ENCODE peak calls at places on chromosome 14, in seven cellular contexts. I is GM13976; R is CD8-positive, alpha-beta T cell; C is psoas muscle; K is HFF-Myc; S is PC-9; W is fibroblast of pulmonary artery. M is an unnamed sample.
A peak's percentile ranks its signal among the peaks of the same experiment; 100 is the strongest.

GRCh38 chr14:75050852-75051555 is at the start of gene MLH3:
- DNase-seq in I (peak; percentile 91), R (peak; percentile 74), C (peak; percentile 93), K (no peak), S (peak; percentile 79), W (peak; percentile 82), M (no peak)

GRCh38 chr14:58298477-58298879 is at the start of gene ARID4A:
- DNase-seq in I (no peak), R (peak; percentile 76), C (peak; percentile 89), K (no peak), S (no peak), W (no peak), M (no peak)

GRCh38 chr14:104247336-104248202 is 109.2 kb downstream of the KIF26A start:
- DNase-seq in I (no peak), R (no peak), C (no peak), K (no peak), S (no peak), W (no peak), M (no peak)

GRCh38 chr14:78758333-78758732 is 588.2 kb downstream of the NRXN3 start:
- DNase-seq in I (peak; percentile 25), R (no peak), C (no peak), K (no peak), S (no peak), W (peak; percentile 17), M (no peak)

GRCh38 chr14:104792101-104792884 is 3.3 kb downstream of the AKT1 start:
- DNase-seq in I (no peak), R (no peak), C (peak; percentile 78), K (no peak), S (no peak), W (no peak), M (no peak)

GRCh38 chr14:103613517-103613916 is 15.5 kb upstream of the KLC1 start:
- DNase-seq in I (no peak), R (no peak), C (no peak), K (no peak), S (peak; percentile 73), W (peak; percentile 36), M (no peak)

GRCh38 chr14:39023939-39024871 is 78.8 kb downstream of the SEC23A start:
- DNase-seq in I (no peak), R (no peak), C (no peak), K (no peak), S (no peak), W (no peak), M (no peak)

GRCh38 chr14:105045710-105046326 is 19.4 kb downstream of the GPR132 start:
- DNase-seq in I (peak; percentile 96), R (peak; percentile 92), C (peak; percentile 94), K (no peak), S (peak; percentile 56), W (peak; percentile 83), M (no peak)

GRCh38 chr14:37081220-37081619 is 91.2 kb downstream of the SLC25A21 start:
- DNase-seq in I (no peak), R (no peak), C (no peak), K (no peak), S (peak; percentile 75), W (no peak), M (no peak)

GRCh38 chr14:92651793-92652382 is 96.5 kb downstream of the LGMN start:
- DNase-seq in I (peak; percentile 75), R (peak; percentile 35), C (peak; percentile 77), K (no peak), S (no peak), W (no peak), M (no peak)

GRCh38 chr14:69693823-69694729 is 72.9 kb upstream of the SRSF5 start:
- DNase-seq in I (no peak), R (no peak), C (no peak), K (no peak), S (no peak), W (peak; percentile 44), M (no peak)

GRCh38 chr14:102898776-102899515 is 23.5 kb upstream of the AMN start:
- DNase-seq in I (peak; percentile 64), R (no peak), C (no peak), K (no peak), S (no peak), W (no peak), M (no peak)

GRCh38 chr14:70397746-70398145 is 19.1 kb downstream of the SYNJ2BP start:
- DNase-seq in I (no peak), R (no peak), C (no peak), K (no peak), S (no peak), W (no peak), M (no peak)

GRCh38 chr14:105925615-105926414 is 399.4 kb downstream of the TMEM121 start:
- DNase-seq in I (no peak), R (no peak), C (peak; percentile 33), K (no peak), S (no peak), W (no peak), M (no peak)

GRCh38 chr14:105064721-105065143 is 498 bp downstream of the GPR132 start:
- DNase-seq in I (peak; percentile 68), R (no peak), C (peak; percentile 61), K (no peak), S (no peak), W (peak; percentile 16), M (no peak)

GRCh38 chr14:105193916-105194782 is 13.0 kb upstream of the NUDT14 start:
- DNase-seq in I (no peak), R (no peak), C (no peak), K (no peak), S (no peak), W (peak; percentile 43), M (no peak)

GRCh38 chr14:100004392-100004791 is 60.8 kb upstream of the EVL start:
- DNase-seq in I (no peak), R (no peak), C (no peak), K (no peak), S (no peak), W (no peak), M (no peak)

GRCh38 chr14:104442611-104443390 is 136.8 kb upstream of the C14orf180 start:
- DNase-seq in I (no peak), R (no peak), C (peak; percentile 40), K (no peak), S (no peak), W (no peak), M (no peak)

GRCh38 chr14:55440385-55440784 is at the start of gene TBPL2:
- DNase-seq in I (no peak), R (no peak), C (no peak), K (no peak), S (no peak), W (no peak), M (no peak)
- TF ChIP-seq CTCF in I (no peak), R (no peak), C (no peak), K (no peak), S (no peak), W (peak; percentile 30), M (peak; percentile 4)

GRCh38 chr14:73176673-73177072 is 40.4 kb downstream of the PSEN1 start:
- DNase-seq in I (no peak), R (no peak), C (no peak), K (no peak), S (no peak), W (no peak), M (no peak)

GRCh38 chr14:73170686-73171085 is 34.4 kb downstream of the PSEN1 start:
- DNase-seq in I (no peak), R (no peak), C (no peak), K (no peak), S (no peak), W (no peak), M (no peak)

GRCh38 chr14:73168691-73169090 is 32.4 kb downstream of the PSEN1 start:
- DNase-seq in I (no peak), R (no peak), C (no peak), K (no peak), S (no peak), W (no peak), M (no peak)

GRCh38 chr14:73168274-73168673 is 32.0 kb downstream of the PSEN1 start:
- DNase-seq in I (no peak), R (no peak), C (no peak), K (no peak), S (no peak), W (no peak), M (no peak)

GRCh38 chr14:73173092-73173735 is 36.9 kb downstream of the PSEN1 start:
- DNase-seq in I (peak; percentile 50), R (no peak), C (no peak), K (peak; percentile 31), S (no peak), W (peak; percentile 82), M (peak; percentile 23)
- TF ChIP-seq CTCF in I (peak; percentile 8), R (peak; percentile 43), C (peak; percentile 57), K (peak; percentile 41), S (peak; percentile 70), W (peak; percentile 50), M (peak; percentile 37)

GRCh38 chr14:96264850-96265249 is 8.8 kb downstream of the BDKRB1 start:
- DNase-seq in I (no peak), R (no peak), C (no peak), K (no peak), S (no peak), W (peak; percentile 63), M (no peak)
- TF ChIP-seq CTCF in I (no peak), R (no peak), C (no peak), K (peak; percentile 56), S (peak; percentile 36), W (peak; percentile 65), M (peak; percentile 54)

GRCh38 chr14:35292051-35292769 is at the start of gene PSMA6:
- DNase-seq in I (peak; percentile 94), R (peak; percentile 99), C (peak; percentile 99), K (peak; percentile 93), S (peak; percentile 94), W (peak; percentile 99), M (peak; percentile 92)
- TF ChIP-seq CTCF in I (no peak), R (no peak), C (no peak), K (no peak), S (no peak), W (no peak), M (no peak)

DNA sequence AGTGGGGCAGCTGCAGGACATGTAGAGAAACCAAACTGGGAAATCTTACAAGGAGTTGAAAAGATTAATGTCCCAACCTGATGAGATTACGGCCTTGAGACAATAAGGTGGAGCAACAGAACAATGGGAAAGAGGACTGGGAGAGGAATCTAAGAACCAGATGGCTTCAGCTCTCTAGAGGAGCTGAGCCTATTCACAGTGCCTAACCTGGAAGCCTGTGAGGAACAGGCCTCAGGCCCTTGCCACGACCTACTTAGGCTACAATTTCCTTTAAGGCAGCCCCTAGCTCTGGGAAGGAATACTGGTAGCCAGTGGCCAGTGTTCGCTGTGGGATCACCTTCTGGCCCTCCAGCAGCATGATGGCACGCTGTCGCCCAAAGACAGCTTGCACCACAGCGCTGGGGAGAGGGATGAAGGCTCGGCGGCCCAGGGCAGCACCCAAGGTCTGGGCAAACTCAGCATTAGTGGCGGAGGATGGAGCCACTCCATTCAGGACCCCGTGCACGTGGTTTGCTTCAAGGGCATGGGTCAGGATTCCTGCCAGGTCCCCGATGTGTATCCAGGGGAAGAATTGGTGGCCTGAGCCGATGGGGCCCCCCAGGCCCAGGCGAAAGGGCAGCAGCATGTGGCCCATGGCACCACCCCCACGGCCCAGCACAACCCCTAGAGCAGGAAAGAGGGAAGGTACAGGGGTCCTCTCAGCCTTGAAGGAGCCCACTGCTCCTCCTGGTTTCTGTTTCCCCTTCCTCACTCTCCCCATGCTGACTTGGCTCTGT is 2.6 kb downstream of the SDR39U1 start:
- DNase-seq in I (peak; percentile 6), R (no peak), C (peak; percentile 55), K (no peak), S (no peak), W (no peak), M (no peak)
- TF ChIP-seq CTCF in I (no peak), R (no peak), C (no peak), K (no peak), S (no peak), W (no peak), M (no peak)

M was measured in AG04449.